ENCODE peak calls at places on chromosomes 16 and 17, in five cellular contexts. One of them, this sample, is unnamed.

GRCh38 chr16:27154573-27155521 is 48.5 kb upstream of the KDM8 start:
- DNase-seq in HepG2: peak
- DNase-seq in RWPE1: peak
- DNase-seq in choroid plexus epithelial cell: peak
- DNase-seq in neural crest cell: peak
- DNase-seq in this sample: peak

GRCh38 chr17:31724026-31724425 is 135.0 kb downstream of the COPRS start:
- DNase-seq in choroid plexus epithelial cell: peak
- DNase-seq in HepG2: no peak
- DNase-seq in RWPE1: no peak
- DNase-seq in neural crest cell: no peak
- DNase-seq in this sample: no peak

GRCh38 chr17:70519300-70519699 is 350.0 kb downstream of the KCNJ2 start:
- DNase-seq in RWPE1: no peak
- DNase-seq in neural crest cell: no peak
- DNase-seq in HepG2: no peak
- DNase-seq in choroid plexus epithelial cell: no peak
- DNase-seq in this sample: no peak

GRCh38 chr17:74637265-74637664 is 13.7 kb upstream of the CD300E start:
- DNase-seq in RWPE1: no peak
- DNase-seq in HepG2: no peak
- DNase-seq in choroid plexus epithelial cell: no peak
- DNase-seq in neural crest cell: no peak
- DNase-seq in this sample: no peak

GRCh38 chr17:18217412-18218015 is 7.9 kb upstream of the LLGL1 start:
- DNase-seq in choroid plexus epithelial cell: peak
- DNase-seq in RWPE1: peak
- DNase-seq in HepG2: peak
- DNase-seq in neural crest cell: peak
- DNase-seq in this sample: peak

GRCh38 chr17:17900615-17901520 is 64.1 kb upstream of the SREBF1 start:
- DNase-seq in HepG2: peak
- DNase-seq in RWPE1: peak
- DNase-seq in neural crest cell: no peak
- DNase-seq in choroid plexus epithelial cell: peak
- DNase-seq in this sample: peak

GRCh38 chr17:9132291-9132690 is 111.0 kb downstream of the NTN1 start:
- DNase-seq in HepG2: no peak
- DNase-seq in choroid plexus epithelial cell: no peak
- DNase-seq in neural crest cell: no peak
- DNase-seq in RWPE1: no peak
- DNase-seq in this sample: no peak

GRCh38 chr16:68973611-68974120 is 130.3 kb downstream of the TANGO6 start:
- DNase-seq in RWPE1: no peak
- DNase-seq in HepG2: no peak
- DNase-seq in neural crest cell: no peak
- DNase-seq in choroid plexus epithelial cell: no peak
- DNase-seq in this sample: no peak

GRCh38 chr17:80681215-80681614 is 136.6 kb downstream of the RPTOR start:
- DNase-seq in neural crest cell: no peak
- DNase-seq in RWPE1: no peak
- DNase-seq in HepG2: no peak
- DNase-seq in choroid plexus epithelial cell: no peak
- DNase-seq in this sample: no peak

GRCh38 chr17:79830763-79831366 is 8.4 kb downstream of the CBX4 start:
- DNase-seq in HepG2: peak
- DNase-seq in choroid plexus epithelial cell: no peak
- DNase-seq in RWPE1: no peak
- DNase-seq in neural crest cell: no peak
- DNase-seq in this sample: no peak

GRCh38 chr16:1330260-1330914 is 3.1 kb upstream of the BAIAP3 start:
- DNase-seq in HepG2: peak
- DNase-seq in choroid plexus epithelial cell: no peak
- DNase-seq in neural crest cell: no peak
- DNase-seq in RWPE1: no peak
- DNase-seq in this sample: no peak

GRCh38 chr17:12596961-12597360 is 68.7 kb upstream of the MYOCD start:
- DNase-seq in RWPE1: no peak
- DNase-seq in choroid plexus epithelial cell: no peak
- DNase-seq in neural crest cell: no peak
- DNase-seq in HepG2: no peak
- DNase-seq in this sample: no peak

GRCh38 chr17:4125552-4125951 is 17.3 kb downstream of the ZZEF1 start:
- DNase-seq in choroid plexus epithelial cell: no peak
- DNase-seq in RWPE1: no peak
- DNase-seq in neural crest cell: no peak
- DNase-seq in HepG2: no peak
- DNase-seq in this sample: no peak

GRCh38 chr17:3794890-3795757 is 5.9 kb downstream of the ITGAE start:
- DNase-seq in neural crest cell: no peak
- DNase-seq in RWPE1: no peak
- DNase-seq in HepG2: peak
- DNase-seq in choroid plexus epithelial cell: peak
- DNase-seq in this sample: no peak

GRCh38 chr17:72030067-72030899 is 90.5 kb upstream of the SOX9 start:
- DNase-seq in choroid plexus epithelial cell: peak
- DNase-seq in HepG2: peak
- DNase-seq in RWPE1: no peak
- DNase-seq in neural crest cell: peak
- DNase-seq in this sample: no peak

GRCh38 chr17:64281962-64282752 is 19.1 kb upstream of the TEX2 start:
- DNase-seq in choroid plexus epithelial cell: peak
- DNase-seq in HepG2: peak
- DNase-seq in RWPE1: peak
- DNase-seq in neural crest cell: peak
- DNase-seq in this sample: peak

GRCh38 chr16:21722771-21723460 is 59.1 kb downstream of the OTOA start:
- DNase-seq in HepG2: no peak
- DNase-seq in RWPE1: no peak
- DNase-seq in neural crest cell: no peak
- DNase-seq in choroid plexus epithelial cell: no peak
- DNase-seq in this sample: no peak

GRCh38 chr16:85704011-85704410 is 15.3 kb upstream of the GINS2 start:
- DNase-seq in neural crest cell: no peak
- DNase-seq in RWPE1: no peak
- DNase-seq in HepG2: no peak
- DNase-seq in choroid plexus epithelial cell: no peak
- DNase-seq in this sample: no peak

GRCh38 chr16:14056970-14057369 is 14.1 kb upstream of the MRTFB start:
- DNase-seq in choroid plexus epithelial cell: peak
- DNase-seq in RWPE1: no peak
- DNase-seq in HepG2: no peak
- DNase-seq in neural crest cell: no peak
- DNase-seq in this sample: no peak

GRCh38 chr17:77433385-77434135 is 292.8 kb downstream of the SEC14L1 start:
- DNase-seq in choroid plexus epithelial cell: peak
- DNase-seq in RWPE1: no peak
- DNase-seq in neural crest cell: no peak
- DNase-seq in HepG2: no peak
- DNase-seq in this sample: no peak

GRCh38 chr17:36749493-36749892 is 148.1 kb downstream of the MRM1 start:
- DNase-seq in neural crest cell: no peak
- DNase-seq in choroid plexus epithelial cell: no peak
- DNase-seq in HepG2: no peak
- DNase-seq in RWPE1: no peak
- DNase-seq in this sample: no peak

GRCh38 chr17:42182927-42183734 is 2.1 kb downstream of the HCRT start:
- DNase-seq in choroid plexus epithelial cell: peak
- DNase-seq in HepG2: peak
- DNase-seq in neural crest cell: no peak
- DNase-seq in RWPE1: no peak
- DNase-seq in this sample: peak

GRCh38 chr17:42653179-42654124 is 5.6 kb upstream of the TUBG2 start:
- DNase-seq in HepG2: no peak
- DNase-seq in choroid plexus epithelial cell: peak
- DNase-seq in RWPE1: no peak
- DNase-seq in neural crest cell: no peak
- DNase-seq in this sample: no peak

GRCh38 chr17:29838961-29839360 is 91.1 kb downstream of the SSH2 start:
- DNase-seq in HepG2: no peak
- DNase-seq in neural crest cell: peak
- DNase-seq in choroid plexus epithelial cell: peak
- DNase-seq in RWPE1: no peak
- DNase-seq in this sample: no peak

GRCh38 chr17:71055128-71055527 is 885.8 kb downstream of the KCNJ2 start:
- DNase-seq in HepG2: no peak
- DNase-seq in choroid plexus epithelial cell: peak
- DNase-seq in neural crest cell: no peak
- DNase-seq in RWPE1: no peak
- DNase-seq in this sample: peak

GRCh38 chr17:49038138-49038537 is 41.0 kb downstream of the IGF2BP1 start:
- DNase-seq in choroid plexus epithelial cell: no peak
- DNase-seq in RWPE1: no peak
- DNase-seq in neural crest cell: no peak
- DNase-seq in HepG2: no peak
- DNase-seq in this sample: no peak

GRCh38 chr17:51848451-51848850 is 310.1 kb downstream of the CA10 start:
- DNase-seq in HepG2: no peak
- DNase-seq in choroid plexus epithelial cell: no peak
- DNase-seq in RWPE1: peak
- DNase-seq in neural crest cell: no peak
- DNase-seq in this sample: peak

GRCh38 chr17:78129385-78130079 is 977 bp upstream of the TMC6 start:
- DNase-seq in HepG2: no peak
- DNase-seq in neural crest cell: no peak
- DNase-seq in RWPE1: no peak
- DNase-seq in choroid plexus epithelial cell: no peak
- DNase-seq in this sample: no peak

GRCh38 chr16:86244936-86245335 is 265.4 kb upstream of the FOXF1 start:
- DNase-seq in choroid plexus epithelial cell: no peak
- DNase-seq in neural crest cell: no peak
- DNase-seq in RWPE1: no peak
- DNase-seq in HepG2: no peak
- DNase-seq in this sample: no peak

GRCh38 chr16:69077251-69077650 is 28.2 kb upstream of the HAS3 start:
- DNase-seq in neural crest cell: no peak
- DNase-seq in choroid plexus epithelial cell: no peak
- DNase-seq in HepG2: no peak
- DNase-seq in RWPE1: peak
- DNase-seq in this sample: peak

GRCh38 chr17:16374129-16374528 is 6.8 kb upstream of the UBB start:
- DNase-seq in neural crest cell: no peak
- DNase-seq in choroid plexus epithelial cell: peak
- DNase-seq in RWPE1: no peak
- DNase-seq in HepG2: no peak
- DNase-seq in this sample: peak

GRCh38 chr17:3982113-3982512 is 17.9 kb upstream of the ATP2A3 start:
- DNase-seq in HepG2: no peak
- DNase-seq in neural crest cell: no peak
- DNase-seq in choroid plexus epithelial cell: no peak
- DNase-seq in RWPE1: no peak
- DNase-seq in this sample: no peak

GRCh38 chr16:19710991-19711545 is 7.0 kb downstream of the KNOP1 start:
- DNase-seq in HepG2: no peak
- DNase-seq in RWPE1: no peak
- DNase-seq in neural crest cell: no peak
- DNase-seq in choroid plexus epithelial cell: no peak
- DNase-seq in this sample: no peak

GRCh38 chr17:56499799-56500388 is 93.6 kb upstream of the NOG start:
- DNase-seq in neural crest cell: no peak
- DNase-seq in HepG2: peak
- DNase-seq in choroid plexus epithelial cell: peak
- DNase-seq in RWPE1: no peak
- DNase-seq in this sample: peak
- TF ChIP-seq CTCF in neural crest cell: peak
- TF ChIP-seq CTCF in HepG2: peak
- TF ChIP-seq CTCF in choroid plexus epithelial cell: peak
- TF ChIP-seq CTCF in RWPE1: peak
- TF ChIP-seq CTCF in this sample: peak

GRCh38 chr16:23858496-23859062 is 22.8 kb downstream of the PRKCB start:
- DNase-seq in RWPE1: no peak
- DNase-seq in HepG2: no peak
- DNase-seq in choroid plexus epithelial cell: no peak
- DNase-seq in neural crest cell: no peak
- DNase-seq in this sample: peak
- TF ChIP-seq CTCF in RWPE1: no peak
- TF ChIP-seq CTCF in HepG2: no peak
- TF ChIP-seq CTCF in choroid plexus epithelial cell: no peak
- TF ChIP-seq CTCF in neural crest cell: no peak
- TF ChIP-seq CTCF in this sample: no peak

GRCh38 chr16:55759983-55760664 is 72.8 kb downstream of the CES1 start:
- DNase-seq in choroid plexus epithelial cell: no peak
- DNase-seq in RWPE1: no peak
- DNase-seq in HepG2: peak
- DNase-seq in neural crest cell: peak
- DNase-seq in this sample: no peak

GRCh38 chr16:55756963-55757362 is 75.9 kb downstream of the CES1 start:
- DNase-seq in HepG2: no peak
- DNase-seq in neural crest cell: no peak
- DNase-seq in choroid plexus epithelial cell: no peak
- DNase-seq in RWPE1: no peak
- DNase-seq in this sample: peak

GRCh38 chr16:55765161-55765560 is 67.7 kb downstream of the CES1 start:
- DNase-seq in neural crest cell: no peak
- DNase-seq in RWPE1: no peak
- DNase-seq in HepG2: no peak
- DNase-seq in choroid plexus epithelial cell: no peak
- DNase-seq in this sample: no peak

GRCh38 chr16:55760665-55761035 is 72.2 kb downstream of the CES1 start:
- DNase-seq in neural crest cell: peak
- DNase-seq in HepG2: no peak
- DNase-seq in choroid plexus epithelial cell: no peak
- DNase-seq in RWPE1: no peak
- DNase-seq in this sample: no peak
- TF ChIP-seq CTCF in neural crest cell: no peak
- TF ChIP-seq CTCF in HepG2: no peak
- TF ChIP-seq CTCF in choroid plexus epithelial cell: no peak
- TF ChIP-seq CTCF in RWPE1: no peak
- TF ChIP-seq CTCF in this sample: no peak

DNA sequence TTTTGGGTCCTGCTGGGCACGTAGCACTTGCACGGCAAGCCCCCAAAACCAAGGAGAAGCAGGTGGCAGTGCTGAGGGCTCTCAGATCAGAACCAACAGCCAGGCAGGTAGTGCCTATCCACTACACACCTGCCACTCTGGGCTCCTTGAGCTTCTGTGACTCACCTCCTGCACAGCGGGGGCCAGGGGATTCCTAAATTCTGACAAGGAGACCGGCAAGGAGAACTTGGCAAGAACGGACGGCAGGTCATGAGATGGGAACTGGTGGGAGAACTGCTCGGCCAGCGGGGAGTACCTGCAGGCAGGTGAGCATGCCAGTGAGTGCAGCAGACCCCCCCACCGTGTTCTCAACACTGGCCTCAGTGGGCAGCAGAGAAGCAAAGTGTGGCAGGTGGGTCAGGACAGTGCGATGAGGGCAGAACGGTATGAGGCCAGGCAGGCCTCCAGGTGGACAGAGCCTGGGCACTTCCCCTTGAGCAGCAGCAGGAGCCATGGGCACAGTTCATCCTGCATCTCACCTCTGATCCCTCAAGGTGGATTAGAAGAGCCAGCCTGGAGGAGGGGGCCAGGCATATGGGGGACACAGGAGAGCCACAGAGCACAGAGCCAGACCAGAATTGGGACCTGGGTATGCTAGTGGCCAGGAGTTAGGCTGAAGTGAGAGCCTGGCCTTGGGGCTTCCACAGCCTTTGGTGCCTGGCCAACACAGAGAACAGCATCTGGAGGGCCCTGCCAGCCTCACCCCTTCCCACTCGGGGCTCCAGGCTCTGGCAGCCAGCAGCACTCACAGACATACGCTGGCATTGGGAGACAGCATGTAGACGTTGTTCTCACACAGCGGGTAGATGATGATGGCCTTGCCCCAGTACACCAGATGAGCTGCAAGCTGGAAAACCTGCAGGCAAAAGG is 14.7 kb downstream of the MPG start:
- DNase-seq in choroid plexus epithelial cell: no peak
- DNase-seq in neural crest cell: no peak
- DNase-seq in HepG2: no peak
- DNase-seq in RWPE1: no peak
- DNase-seq in this sample: peak
- TF ChIP-seq CTCF in choroid plexus epithelial cell: no peak
- TF ChIP-seq CTCF in neural crest cell: no peak
- TF ChIP-seq CTCF in HepG2: no peak
- TF ChIP-seq CTCF in RWPE1: no peak
- TF ChIP-seq CTCF in this sample: no peak

This sample was measured in MCF 10A.